ENCODE peak calls at places on chromosomes 13 and 19, in ten cellular contexts. H is stimulated activated CD8-positive, alpha-beta memory T cell treated with anti-CD3 and anti-CD28 coated beads, Interleukin-7, amount 100 ng/mL, for 48 hours; Z is caudate nucleus; W is HuH-7.5; O is heart right ventricle; K is COR-L47; J is T-helper 9 cell; I is PC-9; P is activated CD4-positive, alpha-beta T cell treated with anti-CD3 and anti-CD28 coated beads for 24 hours; U is GM20000. E is an unnamed sample.

GRCh38 chr19:11555246-11555645 is 3.8 kb downstream of the ELOF1 start:
- DNase-seq in K (no peak), W (no peak), U (no peak), I (no peak), O (no peak), J (no peak), P (no peak), H (no peak), Z (no peak), E (no peak)

GRCh38 chr13:69617587-69617986 is 490.0 kb upstream of the ATXN8OS start:
- DNase-seq in K (no peak), P (no peak), O (no peak), H (no peak), Z (no peak), W (no peak), I (no peak), J (no peak), U (no peak), E (no peak)

GRCh38 chr13:46756977-46757376 is 40.0 kb downstream of the ESD start:
- DNase-seq in P (no peak), Z (no peak), J (no peak), I (no peak), U (no peak), O (no peak), K (no peak), H (no peak), W (no peak), E (no peak)

GRCh38 chr19:32421589-32422361 is 16.2 kb downstream of the DPY19L3 start:
- DNase-seq in P (no peak), W (no peak), U (no peak), K (no peak), I (no peak), H (no peak), Z (no peak), J (no peak), O (no peak), E (no peak)

GRCh38 chr19:4115050-4115817 is 8.7 kb downstream of the MAP2K2 start:
- DNase-seq in J (peak; percentile 48), I (no peak), H (peak; percentile 40), U (peak; percentile 91), Z (peak; percentile 67), W (no peak), K (no peak), O (peak; percentile 48), P (peak; percentile 36), E (no peak)

GRCh38 chr19:50649433-50650391 is at the start of gene C19orf81:
- DNase-seq in J (no peak), K (no peak), U (no peak), P (no peak), W (no peak), O (no peak), Z (no peak), I (no peak), H (no peak), E (peak; percentile 48)

GRCh38 chr19:3142292-3142670 is 6.4 kb downstream of the GNA15 start:
- DNase-seq in I (no peak), O (no peak), U (no peak), K (no peak), W (no peak), H (peak; percentile 62), J (no peak), P (peak; percentile 40), Z (no peak), E (no peak)

GRCh38 chr13:29125145-29125933 is 305.2 kb downstream of the MTUS2 start:
- DNase-seq in U (peak; percentile 28), J (no peak), H (no peak), O (no peak), K (no peak), P (no peak), W (no peak), I (no peak), Z (no peak), E (no peak)

GRCh38 chr19:4343056-4343844 is at the start of gene MPND:
- DNase-seq in O (peak; percentile 94), I (peak; percentile 83), P (peak; percentile 94), Z (peak; percentile 91), W (peak; percentile 83), H (peak; percentile 85), U (peak; percentile 96), J (peak; percentile 92), K (peak; percentile 82), E (peak; percentile 94)

E was measured in Caco-2.